ENCODE peak calls at places on chromosomes 13 and 19, in six cellular contexts. O, J, M, X, N and Q are unnamed samples.

GRCh38 chr19:13611596-13611995 is 105.3 kb upstream of the CACNA1A start:
- DNase-seq in O (no peak), J (no peak), M (no peak), X (no peak), N (no peak), Q (no peak)

GRCh38 chr13:25329706-25330105 is 28.3 kb downstream of the NUP58 start:
- DNase-seq in O (peak; percentile 79), J (peak; percentile 13), M (no peak), X (no peak), N (no peak), Q (no peak)

GRCh38 chr19:28864577-28865042 is 348.3 kb downstream of the UQCRFS1 start:
- DNase-seq in O (no peak), J (no peak), M (no peak), X (no peak), N (no peak), Q (no peak)

GRCh38 chr19:39038098-39038497 is 5.7 kb upstream of the FBXO27 start:
- DNase-seq in O (peak; percentile 68), J (peak; percentile 43), M (peak; percentile 27), X (no peak), N (peak; percentile 85), Q (peak; percentile 23)

GRCh38 chr19:51490676-51491075 is 10.9 kb downstream of the SIGLEC12 start:
- DNase-seq in O (no peak), J (no peak), M (no peak), X (no peak), N (peak; percentile 61), Q (no peak)

GRCh38 chr13:44805623-44806022 is 183.6 kb downstream of the NUFIP1 start:
- DNase-seq in O (no peak), J (no peak), M (no peak), X (no peak), N (no peak), Q (no peak)

GRCh38 chr19:47633516-47633915 is 24.6 kb downstream of the BICRA start:
- DNase-seq in O (peak; percentile 81), J (no peak), M (no peak), X (no peak), N (no peak), Q (no peak)

GRCh38 chr13:26619321-26619720 is 61.8 kb downstream of the WASF3 start:
- DNase-seq in O (no peak), J (peak; percentile 80), M (no peak), X (no peak), N (no peak), Q (no peak)

GRCh38 chr19:1001538-1002166 is 1.4 kb downstream of the GRIN3B start:
- DNase-seq in O (peak; percentile 51), J (no peak), M (peak; percentile 31), X (no peak), N (peak; percentile 90), Q (peak; percentile 77)

GRCh38 chr19:7013678-7014077 is 7.6 kb downstream of the MBD3L2B start:
- DNase-seq in O (peak; percentile 75), J (peak; percentile 13), M (no peak), X (no peak), N (no peak), Q (peak; percentile 26)

GRCh38 chr19:30156646-30157045 is 214.6 kb downstream of the URI1 start:
- DNase-seq in O (no peak), J (no peak), M (no peak), X (no peak), N (no peak), Q (no peak)

GRCh38 chr13:113930711-113931637 is 42.9 kb downstream of the C13orf46 start:
- DNase-seq in O (no peak), J (no peak), M (no peak), X (peak; percentile 14), N (peak; percentile 22), Q (peak; percentile 57)

GRCh38 chr13:27171244-27171829 is at the start of gene USP12:
- DNase-seq in O (no peak), J (no peak), M (peak; percentile 51), X (no peak), N (peak; percentile 85), Q (no peak)

GRCh38 chr19:30447276-30447870 is 75.2 kb downstream of the ZNF536 start:
- DNase-seq in O (no peak), J (no peak), M (no peak), X (no peak), N (no peak), Q (no peak)

GRCh38 chr13:78606471-78607408 is 3.4 kb upstream of the POU4F1 start:
- DNase-seq in O (no peak), J (no peak), M (no peak), X (no peak), N (peak; percentile 63), Q (no peak)

GRCh38 chr19:55633866-55634265 is 6.9 kb upstream of the ZNF580 start:
- DNase-seq in O (no peak), J (no peak), M (no peak), X (no peak), N (no peak), Q (no peak)

GRCh38 chr19:54207908-54208783 is 7.5 kb downstream of the RPS9 start:
- DNase-seq in O (peak; percentile 99), J (peak; percentile 40), M (peak; percentile 72), X (peak; percentile 53), N (peak; percentile 83), Q (no peak)

GRCh38 chr13:30019648-30020626 is 169.5 kb upstream of the UBL3 start:
- DNase-seq in O (no peak), J (no peak), M (no peak), X (no peak), N (peak; percentile 67), Q (no peak)

GRCh38 chr19:14943601-14944000 is 2.3 kb downstream of the OR7C2 start:
- DNase-seq in O (peak; percentile 8), J (no peak), M (no peak), X (no peak), N (no peak), Q (no peak)

GRCh38 chr19:12521996-12522395 is 29.3 kb downstream of the ZNF564 start:
- DNase-seq in O (no peak), J (no peak), M (no peak), X (no peak), N (peak; percentile 75), Q (peak; percentile 24)

GRCh38 chr19:57105976-57106610 is 13.7 kb upstream of the USP29 start:
- DNase-seq in O (no peak), J (no peak), M (no peak), X (no peak), N (no peak), Q (no peak)

GRCh38 chr13:106493569-106493968 is 41.9 kb downstream of the EFNB2 start:
- DNase-seq in O (no peak), J (no peak), M (peak; percentile 39), X (no peak), N (no peak), Q (peak; percentile 26)

GRCh38 chr19:32708457-32708856 is 11.1 kb upstream of the TDRD12 start:
- DNase-seq in O (no peak), J (no peak), M (no peak), X (no peak), N (no peak), Q (peak; percentile 60)

GRCh38 chr13:37446503-37446902 is 152.1 kb downstream of the POSTN start:
- DNase-seq in O (peak; percentile 62), J (peak; percentile 98), M (no peak), X (no peak), N (no peak), Q (no peak)

GRCh38 chr13:79935121-79935520 is 405.8 kb downstream of the SPRY2 start:
- DNase-seq in O (no peak), J (no peak), M (no peak), X (no peak), N (no peak), Q (no peak)

GRCh38 chr13:68888832-68889231 is 1218.8 kb upstream of the ATXN8OS start:
- DNase-seq in O (peak; percentile 10), J (no peak), M (no peak), X (no peak), N (no peak), Q (no peak)

GRCh38 chr13:20359335-20359734 is 127.2 kb upstream of the GJB6 start:
- DNase-seq in O (peak; percentile 95), J (peak; percentile 94), M (no peak), X (no peak), N (no peak), Q (no peak)

GRCh38 chr13:114104626-114105350 is 27.6 kb downstream of the RASA3 start:
- DNase-seq in O (no peak), J (no peak), M (no peak), X (no peak), N (peak; percentile 39), Q (no peak)

GRCh38 chr19:18637644-18638630 is 1.1 kb downstream of the KLHL26 start:
- DNase-seq in O (peak; percentile 37), J (no peak), M (no peak), X (no peak), N (peak; percentile 76), Q (peak; percentile 23)

GRCh38 chr13:97426695-97427094 is 7.3 kb upstream of the RAP2A start:
- DNase-seq in O (no peak), J (no peak), M (no peak), X (no peak), N (no peak), Q (no peak)

GRCh38 chr19:3365447-3366103 is 808 bp upstream of the NFIC start:
- DNase-seq in O (peak; percentile 83), J (no peak), M (no peak), X (no peak), N (no peak), Q (no peak)

GRCh38 chr13:39676315-39676876 is 20.9 kb downstream of the COG6 start:
- DNase-seq in O (peak; percentile 60), J (peak; percentile 35), M (no peak), X (no peak), N (no peak), Q (peak; percentile 46)

GRCh38 chr19:4300589-4300988 is 1.6 kb downstream of the TMIGD2 start:
- DNase-seq in O (no peak), J (no peak), M (no peak), X (no peak), N (no peak), Q (no peak)

GRCh38 chr13:82257790-82258507 is 1624.3 kb downstream of the SLITRK1 start:
- DNase-seq in O (no peak), J (no peak), M (no peak), X (no peak), N (no peak), Q (no peak)

GRCh38 chr19:47445937-47446402 is 25.7 kb downstream of the SLC8A2 start:
- DNase-seq in O (no peak), J (no peak), M (peak; percentile 53), X (no peak), N (peak; percentile 84), Q (peak; percentile 79)

GRCh38 chr13:98802999-98803666 is 50.7 kb upstream of the SLC15A1 start:
- DNase-seq in O (no peak), J (no peak), M (no peak), X (no peak), N (no peak), Q (no peak)